ENCODE peak calls at places on chromosomes 2 and 18, in four cellular contexts. Z is prostate gland, E is GM12878, J is transverse colon. P is an unnamed sample.

GRCh38 chr2:225766431-225766830 is 366.9 kb downstream of the NYAP2 start:
- DNase-seq in E (no peak), Z (no peak), J (no peak), P (no peak)

GRCh38 chr2:24821433-24821891 is 28.2 kb downstream of the CENPO start:
- DNase-seq in J (no peak), E (no peak), Z (no peak), P (peak)

GRCh38 chr18:4586729-4587128 is 131.6 kb upstream of the DLGAP1 start:
- DNase-seq in Z (no peak), E (no peak), J (no peak), P (no peak)

GRCh38 chr2:96330407-96330806 is 5.2 kb upstream of the NCAPH start:
- DNase-seq in E (no peak), Z (peak), J (no peak), P (no peak)

GRCh38 chr2:60728855-60729254 is 27.2 kb upstream of the PAPOLG start:
- DNase-seq in J (no peak), E (no peak), Z (no peak), P (no peak)

GRCh38 chr2:202035089-202035940 is 1.7 kb downstream of the FZD7 start:
- DNase-seq in Z (peak), E (no peak), J (peak), P (no peak)

GRCh38 chr2:158733430-158733755 is 61.7 kb upstream of the DAPL1 start:
- DNase-seq in J (no peak), Z (no peak), E (no peak), P (no peak)

GRCh38 chr18:46469186-46469915 is 187.7 kb downstream of the LOXHD1 start:
- DNase-seq in Z (peak), E (no peak), J (no peak), P (no peak)

DNA sequence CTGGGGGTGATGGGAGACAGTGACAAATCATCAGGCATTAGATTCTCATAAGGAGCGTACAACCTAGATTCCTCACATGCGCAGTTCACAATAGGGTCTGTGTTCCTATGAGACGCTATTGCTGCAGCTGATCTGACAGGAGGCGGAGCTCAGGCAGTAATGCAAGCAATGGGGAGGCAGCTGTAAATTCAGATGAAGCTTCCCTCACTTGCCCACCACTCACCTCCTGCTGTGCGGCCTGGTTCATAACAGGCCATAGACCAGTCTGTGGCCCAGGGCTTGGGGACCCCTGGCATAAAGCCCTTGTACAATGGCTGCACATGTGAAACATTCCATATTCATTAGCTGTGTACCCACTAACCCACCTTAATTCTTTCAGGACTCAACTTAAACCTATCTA is 18.0 kb downstream of the NMUR1 start:
- DNase-seq in J (no peak), Z (no peak), E (no peak), P (no peak)
- TF ChIP-seq POLR2AphosphoS5 in J (no peak), Z (no peak), E (no peak), P (no peak)

DNA sequence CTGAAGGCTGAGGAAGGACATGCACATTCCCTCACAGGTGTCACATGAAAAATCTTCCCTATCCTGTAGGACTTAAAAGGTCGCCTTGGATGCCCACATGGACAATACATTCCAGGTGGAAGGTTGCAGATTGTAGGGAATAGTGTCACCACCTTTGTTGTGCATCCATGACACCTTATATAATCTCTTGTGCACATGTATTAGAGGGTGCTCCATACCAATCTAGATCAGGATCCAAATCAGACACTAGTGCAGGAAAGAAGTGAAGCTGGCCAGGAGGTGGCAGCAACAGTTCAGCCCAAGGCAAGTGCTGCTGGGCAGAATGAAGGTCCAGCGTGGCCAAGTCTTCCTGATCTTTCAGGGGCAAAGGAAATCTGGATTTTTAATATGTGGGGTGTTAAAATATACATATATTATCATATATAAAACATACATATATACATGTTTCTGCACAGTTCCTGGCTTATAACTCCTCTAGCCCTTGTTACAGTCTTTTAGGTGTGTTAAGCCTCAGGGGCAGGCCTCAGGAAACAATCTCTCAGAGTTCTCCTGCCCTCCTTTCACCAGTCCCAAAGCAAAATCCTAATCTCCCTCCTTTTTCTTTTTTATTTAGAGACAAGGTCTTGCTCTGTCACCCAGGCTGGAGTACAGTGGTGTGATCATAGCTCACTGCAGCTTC is 16.6 kb downstream of the NIF3L1 start:
- DNase-seq in E (no peak), Z (peak), J (peak), P (peak)
- TF ChIP-seq POLR2A in E (no peak), Z (no peak), J (no peak), P (no peak)

GRCh38 chr2:217733461-217733860 is 269.3 kb downstream of the TNS1 start:
- DNase-seq in J (no peak), E (no peak), Z (no peak), P (no peak)
- TF ChIP-seq POLR2AphosphoS5 in J (no peak), E (no peak), Z (no peak), P (no peak)

GRCh38 chr18:76619342-76620315 is 124.6 kb upstream of the ZNF516 start:
- DNase-seq in E (no peak), Z (peak), J (peak), P (no peak)
- TF ChIP-seq POLR2A in E (no peak), Z (peak), J (no peak), P (no peak)

GRCh38 chr2:234701841-234702240 is 205.0 kb upstream of the ARL4C start:
- DNase-seq in J (no peak), Z (no peak), E (no peak), P (no peak)

GRCh38 chr2:234702731-234703225 is 205.9 kb upstream of the ARL4C start:
- DNase-seq in Z (no peak), E (no peak), J (no peak), P (no peak)

GRCh38 chr2:234705108-234705507 is 208.2 kb upstream of the ARL4C start:
- DNase-seq in Z (no peak), J (no peak), E (no peak), P (no peak)

GRCh38 chr2:234701421-234701820 is 204.5 kb upstream of the ARL4C start:
- DNase-seq in J (no peak), Z (no peak), E (no peak), P (no peak)

DNA sequence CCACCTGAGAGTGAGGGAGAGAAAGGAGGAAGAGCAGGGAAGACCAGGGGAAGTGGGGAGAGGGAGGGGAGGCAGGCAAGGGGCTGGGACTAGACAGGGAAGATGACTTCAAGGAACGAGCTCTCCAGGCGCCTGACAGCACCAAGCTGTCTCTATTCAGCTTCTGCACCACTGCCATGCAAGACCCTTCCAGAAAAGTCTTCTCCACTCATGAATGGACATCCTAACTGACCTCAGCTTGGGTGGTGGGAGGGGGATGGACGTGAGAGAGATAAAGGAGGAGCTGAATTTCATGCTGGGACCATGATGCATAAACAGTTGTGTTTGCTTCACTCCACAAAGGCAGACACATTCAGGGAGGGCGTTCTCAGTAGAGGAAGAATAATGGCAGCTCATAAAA is 206.4 kb upstream of the ARL4C start:
- DNase-seq in Z (no peak), J (no peak), E (no peak), P (no peak)
- TF ChIP-seq POLR2AphosphoS5 in Z (no peak), J (no peak), E (no peak), P (no peak)

DNA sequence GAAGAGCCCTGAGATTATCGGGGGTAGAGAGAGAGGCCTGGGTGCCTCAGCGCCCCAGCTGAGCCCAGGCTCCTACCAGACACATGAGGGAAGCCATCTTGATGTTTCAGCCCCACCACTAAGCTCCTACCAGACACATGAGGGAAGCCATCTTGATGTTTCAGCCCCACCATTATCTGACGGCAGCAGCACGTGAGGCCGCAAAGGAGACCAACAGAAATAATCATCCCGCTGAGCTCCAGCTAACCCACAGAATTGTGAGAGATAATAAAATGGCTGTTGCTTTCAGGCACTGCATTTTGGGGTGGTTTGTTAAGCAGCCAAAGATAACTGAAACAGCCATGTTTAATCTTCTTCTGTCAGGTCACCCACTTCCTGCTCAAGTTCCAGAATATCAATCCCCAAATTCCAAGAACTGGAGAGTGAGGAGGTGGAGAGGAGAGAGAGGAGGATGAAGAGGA is 29.3 kb upstream of the SOS1 start:
- DNase-seq in J (no peak), Z (no peak), E (no peak), P (no peak)
- TF ChIP-seq POLR2A in J (no peak), Z (no peak), E (no peak), P (no peak)

DNA sequence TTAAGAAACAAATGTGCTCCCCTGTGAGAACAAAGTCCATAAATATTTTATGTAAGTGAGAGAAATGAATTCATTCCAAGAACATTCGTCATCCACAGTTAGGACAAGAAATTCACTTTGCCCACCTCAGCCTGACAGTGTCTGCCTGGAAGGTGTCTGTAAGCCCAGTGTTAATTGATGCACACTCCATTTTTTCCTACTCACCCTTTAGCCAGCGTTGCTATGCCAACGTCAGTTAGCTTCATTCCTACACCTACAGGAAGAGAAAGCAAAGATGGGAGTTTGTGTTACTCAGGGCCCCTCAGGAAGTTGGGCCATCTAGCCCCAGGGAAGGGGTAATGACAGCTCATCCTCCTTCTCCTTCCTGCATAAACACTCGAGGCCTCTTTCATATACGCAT is 131.0 kb downstream of the ALPK2 start:
- DNase-seq in J (no peak), E (no peak), Z (no peak), P (no peak)
- TF ChIP-seq POLR2AphosphoS5 in J (no peak), E (no peak), Z (no peak), P (no peak)